ENCODE peak calls at places on chromosomes 12 and 14, in four cellular contexts. One of them, this sample, is unnamed.
A peak's percentile ranks its signal among the peaks of the same experiment; 100 is the strongest.

GRCh38 chr12:86513206-86513605 is 257.0 kb upstream of the MGAT4C start:
- DNase-seq in K562: no peak
- DNase-seq in GM12878: no peak
- DNase-seq in GM12891: no peak
- DNase-seq in this sample: no peak

GRCh38 chr12:122202017-122202416 is 1.5 kb upstream of the B3GNT4 start:
- DNase-seq in K562: no peak
- DNase-seq in GM12878: no peak
- DNase-seq in GM12891: no peak
- DNase-seq in this sample: no peak

GRCh38 chr14:21192875-21193535 is 37.1 kb upstream of the OR5AU1 start:
- DNase-seq in GM12891: no peak
- DNase-seq in K562: no peak
- DNase-seq in GM12878: no peak
- DNase-seq in this sample: no peak

GRCh38 chr12:19654630-19655384 is 215.5 kb downstream of the AEBP2 start:
- DNase-seq in GM12878: no peak
- DNase-seq in GM12891: no peak
- DNase-seq in K562: no peak
- DNase-seq in this sample: no peak

GRCh38 chr12:26271889-26272492 is 76.6 kb downstream of the SSPN start:
- DNase-seq in GM12878: peak; percentile 69
- DNase-seq in GM12891: no peak
- DNase-seq in K562: no peak
- DNase-seq in this sample: no peak

GRCh38 chr12:12327802-12328201 is 22.2 kb downstream of the MANSC1 start:
- DNase-seq in GM12878: peak; percentile 25
- DNase-seq in K562: peak; percentile 43
- DNase-seq in GM12891: peak; percentile 31
- DNase-seq in this sample: peak; percentile 36

GRCh38 chr12:80598004-80598606 is 109.3 kb upstream of the MYF6 start:
- DNase-seq in GM12878: no peak
- DNase-seq in GM12891: no peak
- DNase-seq in K562: no peak
- DNase-seq in this sample: no peak

GRCh38 chr12:109580272-109580671 is 6.7 kb downstream of the MVK start:
- DNase-seq in K562: no peak
- DNase-seq in GM12878: no peak
- DNase-seq in GM12891: no peak
- DNase-seq in this sample: no peak

GRCh38 chr12:82627799-82628198 is 58.9 kb upstream of the TMTC2 start:
- DNase-seq in GM12891: no peak
- DNase-seq in GM12878: no peak
- DNase-seq in K562: no peak
- DNase-seq in this sample: no peak

GRCh38 chr12:31833541-31833840 is 104.7 kb upstream of the AMN1 start:
- DNase-seq in GM12878: no peak
- DNase-seq in K562: no peak
- DNase-seq in GM12891: no peak
- DNase-seq in this sample: no peak

GRCh38 chr14:35989736-35990135 is 163.6 kb downstream of the BRMS1L start:
- DNase-seq in GM12891: no peak
- DNase-seq in GM12878: no peak
- DNase-seq in K562: no peak
- DNase-seq in this sample: no peak

GRCh38 chr12:123139926-123140674 is 10.8 kb downstream of the PITPNM2 start:
- DNase-seq in GM12878: no peak
- DNase-seq in GM12891: no peak
- DNase-seq in K562: peak; percentile 50
- DNase-seq in this sample: no peak

GRCh38 chr12:89225401-89225800 is 126.9 kb downstream of the DUSP6 start:
- DNase-seq in K562: no peak
- DNase-seq in GM12878: no peak
- DNase-seq in GM12891: no peak
- DNase-seq in this sample: no peak

GRCh38 chr12:117069926-117070900 is 29.0 kb downstream of the TESC start:
- DNase-seq in GM12878: no peak
- DNase-seq in K562: no peak
- DNase-seq in GM12891: no peak
- DNase-seq in this sample: peak; percentile 93

GRCh38 chr14:104561661-104562495 is 17.7 kb upstream of the C14orf180 start:
- DNase-seq in GM12891: no peak
- DNase-seq in GM12878: no peak
- DNase-seq in K562: no peak
- DNase-seq in this sample: no peak

GRCh38 chr14:102088012-102088792 is 1.4 kb upstream of the HSP90AA1 start:
- DNase-seq in GM12891: peak; percentile 57
- DNase-seq in GM12878: peak; percentile 21
- DNase-seq in K562: peak; percentile 53
- DNase-seq in this sample: peak; percentile 72

GRCh38 chr12:49428652-49429549 is 61.6 kb downstream of the SPATS2 start:
- DNase-seq in GM12891: no peak
- DNase-seq in GM12878: peak; percentile 60
- DNase-seq in K562: peak; percentile 21
- DNase-seq in this sample: no peak

GRCh38 chr12:19031032-19031431 is 98.5 kb upstream of the PLEKHA5 start:
- DNase-seq in GM12891: no peak
- DNase-seq in GM12878: no peak
- DNase-seq in K562: no peak
- DNase-seq in this sample: no peak

GRCh38 chr12:6872073-6873048 is 742 bp downstream of the SPSB2 start:
- DNase-seq in GM12891: peak; percentile 76
- DNase-seq in K562: peak; percentile 62
- DNase-seq in GM12878: peak; percentile 26
- DNase-seq in this sample: peak; percentile 56
- TF ChIP-seq POLR2AphosphoS5 in GM12891: no peak
- TF ChIP-seq POLR2AphosphoS5 in K562: no peak
- TF ChIP-seq POLR2AphosphoS5 in GM12878: peak; percentile 14
- TF ChIP-seq POLR2AphosphoS5 in this sample: peak; percentile 84

DNA sequence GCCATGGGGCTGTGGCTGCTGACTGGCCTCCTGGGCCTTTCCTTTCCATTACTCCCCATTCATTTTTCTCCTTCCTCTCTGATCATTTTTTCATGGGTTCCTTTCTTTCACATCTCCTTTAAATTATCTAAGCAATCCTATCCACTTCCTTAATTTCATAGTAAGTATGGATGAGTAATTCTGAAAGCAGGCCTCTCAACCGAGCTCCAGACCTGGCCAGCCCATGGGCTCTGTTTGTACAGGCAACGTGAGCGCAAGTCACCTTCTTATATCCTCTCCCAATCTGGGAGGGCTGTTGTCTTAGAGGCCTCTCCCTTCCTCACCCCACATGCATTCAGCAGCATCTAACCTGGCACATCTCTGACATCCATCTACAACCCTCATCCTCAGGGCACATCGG is 13.3 kb downstream of the CKAP4 start:
- DNase-seq in GM12878: no peak
- DNase-seq in K562: no peak
- DNase-seq in GM12891: no peak
- DNase-seq in this sample: no peak
- TF ChIP-seq SPI1 in GM12878: no peak
- TF ChIP-seq SPI1 in K562: no peak
- TF ChIP-seq SPI1 in GM12891: no peak
- TF ChIP-seq SPI1 in this sample: no peak

GRCh38 chr14:94128216-94128839 is 1.1 kb downstream of the IFI27L2 start:
- DNase-seq in GM12878: no peak
- DNase-seq in GM12891: no peak
- DNase-seq in K562: no peak
- DNase-seq in this sample: no peak

GRCh38 chr14:94129758-94130414 is 482 bp upstream of the IFI27L2 start:
- DNase-seq in GM12878: no peak
- DNase-seq in K562: peak; percentile 37
- DNase-seq in GM12891: no peak
- DNase-seq in this sample: no peak

GRCh38 chr14:94126800-94127199 is 2.6 kb downstream of the IFI27L2 start:
- DNase-seq in K562: no peak
- DNase-seq in GM12878: no peak
- DNase-seq in GM12891: no peak
- DNase-seq in this sample: no peak

GRCh38 chr14:94127330-94127729 is 2.1 kb downstream of the IFI27L2 start:
- DNase-seq in GM12891: no peak
- DNase-seq in K562: no peak
- DNase-seq in GM12878: no peak
- DNase-seq in this sample: no peak

GRCh38 chr14:94129111-94129757 is at the start of gene IFI27L2:
- DNase-seq in GM12891: peak; percentile 81
- DNase-seq in GM12878: no peak
- DNase-seq in K562: peak; percentile 86
- DNase-seq in this sample: peak; percentile 50
- TF ChIP-seq POLR2AphosphoS5 in GM12891: peak; percentile 34
- TF ChIP-seq POLR2AphosphoS5 in GM12878: peak; percentile 49
- TF ChIP-seq POLR2AphosphoS5 in K562: no peak
- TF ChIP-seq POLR2AphosphoS5 in this sample: no peak

GRCh38 chr12:104684884-104685283 is 228.1 kb downstream of the CHST11 start:
- DNase-seq in K562: no peak
- DNase-seq in GM12891: no peak
- DNase-seq in GM12878: no peak
- DNase-seq in this sample: no peak
- TF ChIP-seq SPI1 in K562: no peak
- TF ChIP-seq SPI1 in GM12891: no peak
- TF ChIP-seq SPI1 in GM12878: no peak
- TF ChIP-seq SPI1 in this sample: no peak

This sample was measured in HL-60.